ENCODE peak calls at places on chromosome 1, in four cellular contexts. X, K, L and H are unnamed samples. For H3K36me3, the result is how much of the 10 kb centered on the place peaks cover.

GRCh38 chr1:51236548-51237312 is 657 bp downstream of the RNF11 start:
- DNase-seq in X (peak), K (peak), L (peak), H (peak)

GRCh38 chr1:156407344-156407743 is 38.3 kb downstream of the RHBG start:
- DNase-seq in X (no peak), K (no peak), L (no peak), H (no peak)

GRCh38 chr1:47679301-47679751 is 241.5 kb downstream of the FOXD2 start:
- DNase-seq in X (no peak), K (no peak), L (no peak), H (no peak)

GRCh38 chr1:154406572-154406879 is 1.4 kb downstream of the IL6R start:
- DNase-seq in X (no peak), K (no peak), L (no peak), H (no peak)

GRCh38 chr1:150441121-150441520 is 46.1 kb upstream of the TARS2 start:
- DNase-seq in X (no peak), K (no peak), L (no peak), H (no peak)

GRCh38 chr1:213335084-213335483 is 284.0 kb downstream of the RPS6KC1 start:
- DNase-seq in X (no peak), K (no peak), L (no peak), H (no peak)

GRCh38 chr1:95169544-95169943 is 52.4 kb downstream of the TLCD4 start:
- DNase-seq in X (no peak), K (no peak), L (no peak), H (no peak)

GRCh38 chr1:53341521-53341895 is 13.6 kb upstream of the LRP8 start:
- DNase-seq in X (no peak), K (no peak), L (no peak), H (no peak)

GRCh38 chr1:32888134-32888533 is 1.8 kb downstream of the HPCA start:
- DNase-seq in X (no peak), K (no peak), L (no peak), H (no peak)

GRCh38 chr1:228394571-228395394 is 11.9 kb downstream of the TRIM11 start:
- DNase-seq in X (no peak), K (no peak), L (no peak), H (peak)

GRCh38 chr1:68470388-68470970 is 20.7 kb upstream of the RPE65 start:
- DNase-seq in X (no peak), K (no peak), L (peak), H (no peak)

GRCh38 chr1:18557621-18558465 is 72.8 kb upstream of the PAX7 start:
- DNase-seq in X (no peak), K (no peak), L (no peak), H (no peak)

GRCh38 chr1:197180252-197180878 is 33.9 kb upstream of the ASPM start:
- DNase-seq in X (no peak), K (no peak), L (peak), H (no peak)

GRCh38 chr1:225710804-225711203 is 57.9 kb upstream of the ENAH start:
- DNase-seq in X (no peak), K (no peak), L (peak), H (peak)

GRCh38 chr1:54312874-54313316 is 93.3 kb downstream of the SSBP3 start:
- DNase-seq in X (no peak), K (no peak), L (peak), H (peak)

DNA sequence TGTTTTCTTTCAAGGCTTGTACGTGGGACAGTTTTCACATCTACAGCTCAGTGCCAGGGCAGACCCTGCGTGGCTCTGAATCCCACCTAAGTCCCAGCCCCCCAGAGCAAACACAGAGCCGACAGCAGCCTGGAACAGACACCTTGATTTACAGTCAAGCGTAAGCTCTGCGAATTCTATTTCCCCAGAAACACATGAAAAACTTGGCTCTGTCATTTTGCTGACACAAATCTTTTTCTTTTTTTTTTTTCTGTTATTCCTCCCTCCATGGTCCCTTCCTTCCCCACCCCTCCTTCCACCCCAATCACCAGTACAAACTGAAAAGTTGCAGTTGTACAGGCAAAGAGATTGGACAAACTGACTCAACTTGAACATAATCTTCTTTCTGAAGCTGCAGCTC is 46.4 kb downstream of the SYF2 start:
- DNase-seq in X (no peak), K (no peak), L (no peak), H (no peak)
- H3K27ac ChIP-seq in X (no peak), K (no peak), L (no peak), H (no peak)

GRCh38 chr1:233294991-233295774 is at the start of gene PCNX2:
- DNase-seq in X (no peak), K (no peak), L (peak), H (peak)
- TF ChIP-seq POLR2A in X (no peak), K (no peak), L (no peak), H (no peak)

DNA sequence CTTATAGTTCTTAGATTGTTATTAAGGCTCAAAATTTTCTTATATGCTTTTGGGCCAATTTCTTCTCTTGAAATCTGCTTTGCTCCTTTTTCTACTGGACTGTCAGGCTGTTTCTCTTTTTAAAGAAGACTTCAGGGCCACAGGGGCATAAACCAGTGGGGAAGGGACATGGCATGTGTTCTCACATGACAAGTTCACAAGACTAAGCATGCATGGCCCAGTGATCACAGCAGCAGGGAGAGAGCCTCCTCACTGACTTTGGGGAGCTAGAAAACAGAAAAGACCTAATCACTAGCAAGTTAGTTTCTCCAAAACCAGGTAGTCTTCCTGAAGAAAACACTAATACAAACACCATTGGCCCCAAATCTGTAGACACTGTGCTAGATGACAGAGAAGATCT is 64.8 kb downstream of the RAB3GAP2 start:
- DNase-seq in X (no peak), K (no peak), L (no peak), H (no peak)
- H3K36me3 ChIP-seq in X (half or more), K (under half), L (under half), H (under half)

GRCh38 chr1:232558974-232559373 is 71.0 kb downstream of the SIPA1L2 start:
- DNase-seq in X (no peak), K (no peak), L (no peak), H (no peak)
- H3K27ac ChIP-seq in X (no peak), K (no peak), L (no peak), H (no peak)

DNA sequence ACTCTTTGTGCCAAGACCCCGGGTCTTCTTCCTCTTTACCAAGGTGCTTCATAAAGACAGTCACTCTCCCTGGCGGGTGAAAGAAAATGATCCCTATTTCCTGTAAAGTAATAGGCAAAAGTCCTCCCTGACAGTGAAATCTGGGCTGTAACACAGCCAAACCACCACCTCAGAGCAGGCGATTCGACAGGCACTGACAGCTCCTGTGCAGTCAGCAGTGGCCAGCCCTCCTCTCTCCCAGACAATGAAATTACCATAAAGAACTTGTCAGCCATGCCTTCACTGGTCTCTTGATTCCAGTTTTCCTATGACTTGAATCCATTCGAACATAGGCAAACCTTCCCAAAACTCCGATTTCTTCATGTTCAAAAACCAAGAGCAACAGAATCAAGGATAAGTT is 492.2 kb upstream of the DAB1 start:
- DNase-seq in X (no peak), K (no peak), L (no peak), H (no peak)
- TF ChIP-seq POLR2A in X (no peak), K (no peak), L (no peak), H (no peak)

GRCh38 chr1:113734357-113735055 is 24.8 kb downstream of the PHTF1 start:
- DNase-seq in X (no peak), K (no peak), L (no peak), H (no peak)
- H3K36me3 ChIP-seq in X (under half), K (under half), L (under half), H (under half)

GRCh38 chr1:176904057-176904815 is 260.3 kb downstream of the ASTN1 start:
- DNase-seq in X (no peak), K (no peak), L (no peak), H (no peak)
- H3K27ac ChIP-seq in X (no peak), K (no peak), L (no peak), H (no peak)

DNA sequence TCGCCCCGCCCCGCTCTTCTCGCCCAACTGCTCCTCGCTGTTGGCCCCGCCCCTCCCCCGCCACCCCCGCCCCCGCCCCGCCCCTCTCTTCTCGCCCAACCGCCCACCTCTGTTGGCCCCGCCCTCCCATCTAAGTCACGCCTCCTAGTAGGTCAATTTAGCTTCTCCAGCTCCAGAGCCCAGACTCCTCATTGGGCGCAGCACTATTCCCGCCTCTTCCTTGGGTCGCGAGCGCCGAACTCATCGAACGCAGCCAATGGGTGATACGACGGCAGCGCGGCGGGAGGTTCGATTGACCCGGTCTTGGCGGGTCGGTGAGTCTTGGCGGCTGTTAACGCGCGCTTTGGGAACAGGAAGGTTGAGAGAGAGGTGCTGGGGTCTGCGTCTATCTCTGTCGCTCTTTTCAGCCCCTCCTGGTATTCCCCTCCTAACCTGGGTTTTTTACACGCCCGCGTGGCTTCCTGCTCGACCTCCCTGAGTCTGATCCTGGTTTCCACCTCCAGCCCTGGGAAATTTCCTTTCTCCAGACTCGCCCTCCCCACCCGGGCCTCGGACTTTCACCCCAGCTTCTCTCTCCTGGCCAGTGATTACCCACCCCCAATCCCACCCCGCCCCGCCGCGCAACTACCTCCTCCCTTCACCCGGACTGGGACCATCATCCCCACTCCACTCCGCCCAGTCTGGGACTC is at the start of gene RAD54L:
- DNase-seq in X (peak), K (peak), L (peak), H (peak)
- TF ChIP-seq POLR2A in X (no peak), K (no peak), L (peak), H (no peak)